ENCODE peak calls at places on chromosomes 5 and 9, in four cellular contexts. One of them, this sample, is unnamed.

GRCh38 chr5:141883184-141883947 is 5.2 kb upstream of the PCDH1 start:
- DNase-seq in ovary: no peak
- DNase-seq in A673: peak; percentile 53
- DNase-seq in aorta: no peak
- DNase-seq in this sample: peak; percentile 17

GRCh38 chr9:113148996-113149960 is 1.5 kb upstream of the SLC31A2 start:
- DNase-seq in ovary: no peak
- DNase-seq in A673: no peak
- DNase-seq in aorta: no peak
- DNase-seq in this sample: no peak

GRCh38 chr9:8492679-8493078 is 693.1 kb upstream of the DMAC1 start:
- DNase-seq in ovary: no peak
- DNase-seq in A673: no peak
- DNase-seq in aorta: no peak
- DNase-seq in this sample: no peak

GRCh38 chr5:5181650-5182324 is 41.7 kb downstream of the ADAMTS16 start:
- DNase-seq in ovary: no peak
- DNase-seq in A673: no peak
- DNase-seq in aorta: no peak
- DNase-seq in this sample: no peak

GRCh38 chr5:65213921-65214525 is 267.7 kb downstream of the ADAMTS6 start:
- DNase-seq in ovary: no peak
- DNase-seq in A673: peak; percentile 59
- DNase-seq in aorta: no peak
- DNase-seq in this sample: peak; percentile 46

GRCh38 chr9:79432485-79432884 is 139.3 kb upstream of the TLE4 start:
- DNase-seq in ovary: no peak
- DNase-seq in A673: no peak
- DNase-seq in aorta: no peak
- DNase-seq in this sample: no peak

GRCh38 chr5:115543931-115544370 is 624 bp downstream of the FEM1C start:
- DNase-seq in ovary: no peak
- DNase-seq in A673: peak; percentile 58
- DNase-seq in aorta: peak; percentile 65
- DNase-seq in this sample: peak; percentile 52

GRCh38 chr5:113153512-113154097 is 177.0 kb downstream of the DCP2 start:
- DNase-seq in ovary: peak; percentile 40
- DNase-seq in A673: no peak
- DNase-seq in aorta: no peak
- DNase-seq in this sample: no peak

GRCh38 chr9:98943682-98944129 is at the start of gene COL15A1:
- DNase-seq in ovary: peak; percentile 74
- DNase-seq in A673: no peak
- DNase-seq in aorta: peak; percentile 54
- DNase-seq in this sample: peak; percentile 29

GRCh38 chr5:57195060-57195459 is 21.2 kb downstream of the GPBP1 start:
- DNase-seq in ovary: no peak
- DNase-seq in A673: no peak
- DNase-seq in aorta: no peak
- DNase-seq in this sample: no peak

GRCh38 chr5:74406844-74407243 is 233.7 kb downstream of the ENC1 start:
- DNase-seq in ovary: no peak
- DNase-seq in A673: no peak
- DNase-seq in aorta: no peak
- DNase-seq in this sample: no peak

GRCh38 chr5:160209917-160210316 is 19.4 kb upstream of the FABP6 start:
- DNase-seq in ovary: no peak
- DNase-seq in A673: no peak
- DNase-seq in aorta: no peak
- DNase-seq in this sample: no peak

GRCh38 chr5:76041863-76042262 is 41.3 kb upstream of the SV2C start:
- DNase-seq in ovary: no peak
- DNase-seq in A673: peak; percentile 26
- DNase-seq in aorta: no peak
- DNase-seq in this sample: no peak

GRCh38 chr9:135098400-135099105 is 11.1 kb downstream of the OLFM1 start:
- DNase-seq in ovary: no peak
- DNase-seq in A673: peak; percentile 33
- DNase-seq in aorta: no peak
- DNase-seq in this sample: no peak

GRCh38 chr5:621341-621761 is 9.2 kb downstream of the CEP72 start:
- DNase-seq in ovary: no peak
- DNase-seq in A673: no peak
- DNase-seq in aorta: no peak
- DNase-seq in this sample: no peak

GRCh38 chr9:128550770-128551651 is 1.4 kb upstream of the SPTAN1 start:
- DNase-seq in ovary: peak; percentile 45
- DNase-seq in A673: no peak
- DNase-seq in aorta: peak; percentile 68
- DNase-seq in this sample: no peak

GRCh38 chr9:13139641-13140171 is 139.8 kb downstream of the MPDZ start:
- DNase-seq in ovary: no peak
- DNase-seq in A673: peak; percentile 79
- DNase-seq in aorta: no peak
- DNase-seq in this sample: peak; percentile 91

GRCh38 chr5:16970826-16971225 is 34.7 kb upstream of the MYO10 start:
- DNase-seq in ovary: no peak
- DNase-seq in A673: no peak
- DNase-seq in aorta: no peak
- DNase-seq in this sample: no peak

GRCh38 chr9:135851748-135852147 is 55.6 kb downstream of the CAMSAP1 start:
- DNase-seq in ovary: no peak
- DNase-seq in A673: no peak
- DNase-seq in aorta: no peak
- DNase-seq in this sample: no peak

GRCh38 chr5:116577064-116577788 is 2.6 kb upstream of the SEMA6A start:
- DNase-seq in ovary: no peak
- DNase-seq in A673: no peak
- DNase-seq in aorta: no peak
- DNase-seq in this sample: no peak

GRCh38 chr9:116368680-116369079 is 215.1 kb downstream of the PAPPA start:
- DNase-seq in ovary: no peak
- DNase-seq in A673: no peak
- DNase-seq in aorta: no peak
- DNase-seq in this sample: no peak

GRCh38 chr9:125932012-125932411 is 184.8 kb downstream of the PBX3 start:
- DNase-seq in ovary: peak; percentile 36
- DNase-seq in A673: peak; percentile 48
- DNase-seq in aorta: peak; percentile 58
- DNase-seq in this sample: peak; percentile 97

GRCh38 chr5:1247811-1248210 is 22.6 kb downstream of the SLC6A18 start:
- DNase-seq in ovary: no peak
- DNase-seq in A673: no peak
- DNase-seq in aorta: no peak
- DNase-seq in this sample: no peak

GRCh38 chr9:13173553-13173952 is 105.9 kb downstream of the MPDZ start:
- DNase-seq in ovary: no peak
- DNase-seq in A673: no peak
- DNase-seq in aorta: no peak
- DNase-seq in this sample: no peak

GRCh38 chr5:91223886-91224285 is 159.2 kb downstream of the ARRDC3 start:
- DNase-seq in ovary: no peak
- DNase-seq in A673: no peak
- DNase-seq in aorta: no peak
- DNase-seq in this sample: no peak

GRCh38 chr5:32859211-32859641 is 148.1 kb downstream of the NPR3 start:
- DNase-seq in ovary: no peak
- DNase-seq in A673: no peak
- DNase-seq in aorta: no peak
- DNase-seq in this sample: peak; percentile 16

GRCh38 chr9:36407122-36407723 is 7.2 kb upstream of the RNF38 start:
- DNase-seq in ovary: peak; percentile 51
- DNase-seq in A673: peak; percentile 68
- DNase-seq in aorta: no peak
- DNase-seq in this sample: peak; percentile 77

GRCh38 chr5:56155992-56156584 is 77.0 kb downstream of the ANKRD55 start:
- DNase-seq in ovary: no peak
- DNase-seq in A673: no peak
- DNase-seq in aorta: peak; percentile 74
- DNase-seq in this sample: no peak

GRCh38 chr5:148949871-148950863 is 112.7 kb downstream of the SH3TC2 start:
- DNase-seq in ovary: no peak
- DNase-seq in A673: no peak
- DNase-seq in aorta: peak; percentile 72
- DNase-seq in this sample: no peak

GRCh38 chr5:65811004-65811403 is 89.0 kb downstream of the NLN start:
- DNase-seq in ovary: no peak
- DNase-seq in A673: no peak
- DNase-seq in aorta: no peak
- DNase-seq in this sample: peak; percentile 57

GRCh38 chr9:4739587-4740372 is 1.2 kb downstream of the AK3 start:
- DNase-seq in ovary: no peak
- DNase-seq in A673: no peak
- DNase-seq in aorta: no peak
- DNase-seq in this sample: peak; percentile 32

GRCh38 chr5:131570757-131571156 is 64.3 kb downstream of the RAPGEF6 start:
- DNase-seq in ovary: no peak
- DNase-seq in A673: no peak
- DNase-seq in aorta: no peak
- DNase-seq in this sample: no peak

GRCh38 chr5:160167623-160168165 is 48.4 kb upstream of the PWWP2A start:
- DNase-seq in ovary: no peak
- DNase-seq in A673: no peak
- DNase-seq in aorta: no peak
- DNase-seq in this sample: no peak

GRCh38 chr5:94802450-94802849 is 184.0 kb downstream of the SLF1 start:
- DNase-seq in ovary: no peak
- DNase-seq in A673: peak; percentile 35
- DNase-seq in aorta: no peak
- DNase-seq in this sample: peak; percentile 22

GRCh38 chr5:100595152-100595811 is 60.1 kb downstream of the FAM174A start:
- DNase-seq in ovary: no peak
- DNase-seq in A673: peak; percentile 22
- DNase-seq in aorta: peak; percentile 68
- DNase-seq in this sample: peak; percentile 97

DNA sequence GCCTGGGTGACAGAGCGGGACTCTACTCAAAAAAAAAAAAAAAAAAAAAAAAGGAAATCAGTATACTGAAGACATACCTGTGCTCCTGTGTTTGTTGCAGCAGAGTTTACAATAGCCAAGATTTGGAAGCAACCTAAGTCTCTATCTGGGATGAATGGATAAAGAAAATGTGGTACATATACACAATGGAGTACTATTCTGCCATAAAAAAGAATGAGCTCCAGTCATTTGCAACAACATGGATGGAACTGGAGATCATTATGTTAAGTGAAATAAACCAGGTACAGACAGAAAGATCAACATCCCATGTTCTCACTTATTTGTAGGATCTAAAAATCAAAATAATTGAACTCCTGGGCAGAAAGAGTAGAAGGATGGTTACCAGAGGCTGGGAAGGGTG is 22.9 kb downstream of the ADAM19 start:
- DNase-seq in ovary: no peak
- DNase-seq in A673: no peak
- DNase-seq in aorta: no peak
- DNase-seq in this sample: no peak
- H3K36me3 ChIP-seq in ovary: no peaks in the 10 kb centered on the region
- H3K36me3 ChIP-seq in A673: no peaks in the 10 kb centered on the region
- H3K36me3 ChIP-seq in aorta: no peaks in the 10 kb centered on the region
- H3K36me3 ChIP-seq in this sample: no peaks in the 10 kb centered on the region

GRCh38 chr5:72285425-72285821 is 34.6 kb downstream of the MRPS27 start:
- DNase-seq in ovary: no peak
- DNase-seq in A673: no peak
- DNase-seq in aorta: no peak
- DNase-seq in this sample: no peak
- H3K36me3 ChIP-seq in ovary: no peaks in the 10 kb centered on the region
- H3K36me3 ChIP-seq in A673: peaks cover 5% of the 10 kb centered on the region
- H3K36me3 ChIP-seq in aorta: no peaks in the 10 kb centered on the region
- H3K36me3 ChIP-seq in this sample: no peaks in the 10 kb centered on the region

DNA sequence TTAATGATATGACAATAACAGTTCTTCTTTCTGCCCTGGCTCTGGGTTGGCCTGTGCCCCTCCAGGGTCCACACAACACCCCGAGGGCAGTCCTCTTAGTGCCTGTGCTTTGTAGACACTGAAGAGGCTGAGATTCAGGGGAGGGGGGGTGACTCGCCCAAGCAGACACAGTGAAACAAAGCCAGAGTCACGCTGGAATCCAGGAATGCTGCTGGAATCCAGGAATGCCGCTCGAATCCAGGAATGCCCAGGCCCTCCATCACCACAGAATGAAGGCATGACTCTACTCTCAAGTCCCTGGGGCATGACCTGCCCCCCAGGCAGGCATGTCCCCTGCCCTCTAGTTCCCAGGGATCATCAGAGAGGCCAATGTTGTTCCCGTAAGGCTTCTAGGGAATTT is 73.1 kb downstream of the LRSAM1 start:
- DNase-seq in ovary: no peak
- DNase-seq in A673: no peak
- DNase-seq in aorta: no peak
- DNase-seq in this sample: peak; percentile 85
- H3K36me3 ChIP-seq in ovary: no peaks in the 10 kb centered on the region
- H3K36me3 ChIP-seq in A673: peaks cover 29% of the 10 kb centered on the region
- H3K36me3 ChIP-seq in aorta: no peaks in the 10 kb centered on the region
- H3K36me3 ChIP-seq in this sample: peaks cover 51% of the 10 kb centered on the region

GRCh38 chr5:177293819-177294581 is 9.5 kb downstream of the RAB24 start:
- DNase-seq in ovary: no peak
- DNase-seq in A673: no peak
- DNase-seq in aorta: no peak
- DNase-seq in this sample: no peak
- H3K36me3 ChIP-seq in ovary: no peaks in the 10 kb centered on the region
- H3K36me3 ChIP-seq in A673: peaks cover 34% of the 10 kb centered on the region
- H3K36me3 ChIP-seq in aorta: peaks cover 8% of the 10 kb centered on the region
- H3K36me3 ChIP-seq in this sample: peaks cover 15% of the 10 kb centered on the region

GRCh38 chr9:114347675-114348074 is 18.0 kb downstream of the ORM2 start:
- DNase-seq in ovary: no peak
- DNase-seq in A673: no peak
- DNase-seq in aorta: no peak
- DNase-seq in this sample: no peak

GRCh38 chr9:114344692-114345091 is 15.0 kb downstream of the ORM2 start:
- DNase-seq in ovary: no peak
- DNase-seq in A673: no peak
- DNase-seq in aorta: no peak
- DNase-seq in this sample: no peak

GRCh38 chr9:114345493-114346065 is 15.9 kb downstream of the ORM2 start:
- DNase-seq in ovary: no peak
- DNase-seq in A673: no peak
- DNase-seq in aorta: no peak
- DNase-seq in this sample: no peak

GRCh38 chr9:114344188-114344566 is 14.5 kb downstream of the ORM2 start:
- DNase-seq in ovary: no peak
- DNase-seq in A673: no peak
- DNase-seq in aorta: no peak
- DNase-seq in this sample: no peak

GRCh38 chr9:114346146-114346545 is 16.5 kb downstream of the ORM2 start:
- DNase-seq in ovary: no peak
- DNase-seq in A673: no peak
- DNase-seq in aorta: no peak
- DNase-seq in this sample: no peak
- H3K36me3 ChIP-seq in ovary: no peaks in the 10 kb centered on the region
- H3K36me3 ChIP-seq in A673: peaks cover 81% of the 10 kb centered on the region
- H3K36me3 ChIP-seq in aorta: peaks cover 2% of the 10 kb centered on the region
- H3K36me3 ChIP-seq in this sample: peaks cover 29% of the 10 kb centered on the region

GRCh38 chr9:94449486-94449885 is 105.4 kb upstream of the PCAT7 start:
- DNase-seq in ovary: no peak
- DNase-seq in A673: no peak
- DNase-seq in aorta: no peak
- DNase-seq in this sample: no peak
- H3K36me3 ChIP-seq in ovary: no peaks in the 10 kb centered on the region
- H3K36me3 ChIP-seq in A673: peaks cover 32% of the 10 kb centered on the region
- H3K36me3 ChIP-seq in aorta: no peaks in the 10 kb centered on the region
- H3K36me3 ChIP-seq in this sample: peaks cover 4% of the 10 kb centered on the region

GRCh38 chr9:124885551-124885950 is 23.6 kb downstream of the ARPC5L start:
- DNase-seq in ovary: no peak
- DNase-seq in A673: no peak
- DNase-seq in aorta: no peak
- DNase-seq in this sample: no peak
- H3K36me3 ChIP-seq in ovary: no peaks in the 10 kb centered on the region
- H3K36me3 ChIP-seq in A673: peaks cover 9% of the 10 kb centered on the region
- H3K36me3 ChIP-seq in aorta: peaks cover 3% of the 10 kb centered on the region
- H3K36me3 ChIP-seq in this sample: peaks cover 15% of the 10 kb centered on the region

This sample was measured in fibroblast of lung.